ENCODE peak calls at places on chromosomes 2 and 18, in eight cellular contexts. P is AG10803, S is kidney epithelial cell, H is colonic mucosa, E is foreskin fibroblast, I is fibroblast of lung, D is AG04449, Z is PC-3. W is an unnamed sample.

GRCh38 chr2:152432206-152432653 is 97.3 kb downstream of the FMNL2 start:
- DNase-seq in P (peak), E (peak), D (no peak), I (peak), H (no peak), S (no peak), Z (peak), W (no peak)

GRCh38 chr2:38571186-38571585 is 31.5 kb downstream of the HNRNPLL start:
- DNase-seq in P (no peak), Z (no peak), S (no peak), E (no peak), H (no peak), I (no peak), D (no peak), W (no peak)

GRCh38 chr2:18588049-18588448 is 1.3 kb downstream of the NT5C1B start:
- DNase-seq in D (no peak), E (no peak), H (no peak), S (no peak), Z (peak), P (no peak), I (no peak), W (no peak)

GRCh38 chr2:230711224-230711623 is 1.4 kb upstream of the CAB39 start:
- DNase-seq in S (no peak), Z (no peak), E (no peak), P (no peak), D (no peak), I (no peak), H (no peak), W (no peak)

GRCh38 chr2:115364078-115364477 is 921.6 kb downstream of the DPP10 start:
- DNase-seq in P (no peak), S (no peak), Z (no peak), I (peak), E (no peak), D (no peak), H (no peak), W (no peak)

GRCh38 chr2:102703748-102704147 is 58.1 kb upstream of the TMEM182 start:
- DNase-seq in D (no peak), S (peak), Z (peak), E (no peak), H (no peak), I (peak), P (peak), W (no peak)

GRCh38 chr18:61360440-61361383 is 27.5 kb downstream of the CDH20 start:
- DNase-seq in P (no peak), H (no peak), Z (no peak), I (no peak), E (no peak), D (no peak), S (no peak), W (no peak)

GRCh38 chr2:13009027-13009426 is 292.3 kb downstream of the TRIB2 start:
- DNase-seq in S (no peak), I (peak), E (peak), H (no peak), Z (no peak), P (peak), D (peak), W (no peak)

GRCh38 chr2:31429759-31430438 is 15.4 kb upstream of the XDH start:
- DNase-seq in S (peak), H (no peak), E (no peak), P (no peak), Z (peak), D (no peak), I (peak), W (no peak)

GRCh38 chr2:210546424-210547223 is 9.8 kb upstream of the CPS1 start:
- DNase-seq in I (no peak), P (no peak), E (no peak), Z (no peak), D (no peak), H (peak), S (no peak), W (no peak)

GRCh38 chr2:10333247-10333613 is 30.5 kb downstream of the HPCAL1 start:
- DNase-seq in H (no peak), I (no peak), S (no peak), Z (no peak), P (no peak), E (no peak), D (no peak), W (no peak)

GRCh38 chr2:38269421-38269820 is 107.7 kb downstream of the ATL2 start:
- DNase-seq in Z (no peak), P (no peak), D (no peak), H (no peak), E (no peak), S (no peak), I (no peak), W (no peak)

GRCh38 chr2:86785456-86785855 is 5.3 kb downstream of the CD8A start:
- DNase-seq in I (no peak), P (no peak), Z (no peak), S (no peak), E (no peak), H (no peak), D (no peak), W (no peak)

GRCh38 chr18:79902075-79902474 is 49.4 kb downstream of the SLC66A2 start:
- DNase-seq in E (no peak), I (no peak), Z (no peak), H (no peak), P (no peak), S (no peak), D (no peak), W (no peak)

GRCh38 chr18:23964282-23965238 is 50.0 kb upstream of the TTC39C start:
- DNase-seq in I (no peak), H (peak), E (no peak), P (no peak), Z (no peak), D (no peak), S (no peak), W (no peak)

GRCh38 chr2:196233808-196234501 is 62.6 kb upstream of the STK17B start:
- DNase-seq in P (no peak), D (no peak), I (no peak), S (no peak), E (no peak), H (no peak), Z (no peak), W (no peak)

GRCh38 chr2:101474752-101475384 is at the start of gene RFX8:
- DNase-seq in I (peak), Z (peak), D (peak), S (peak), E (peak), H (no peak), P (peak), W (no peak)

GRCh38 chr18:49668583-49669290 is 106.9 kb downstream of the LIPG start:
- DNase-seq in Z (no peak), P (no peak), H (peak), S (no peak), D (no peak), I (peak), E (no peak), W (no peak)

GRCh38 chr2:233362742-233363141 is 8.4 kb downstream of the DGKD start:
- DNase-seq in D (no peak), E (no peak), S (no peak), I (no peak), P (no peak), H (no peak), Z (no peak), W (no peak)

GRCh38 chr2:30716117-30716900 is 90.9 kb downstream of the CAPN13 start:
- DNase-seq in P (no peak), S (no peak), I (no peak), D (no peak), E (no peak), H (peak), Z (no peak), W (no peak)

GRCh38 chr2:65214843-65215242 is 12.8 kb upstream of the ACTR2 start:
- DNase-seq in P (no peak), S (no peak), D (no peak), H (no peak), E (no peak), Z (no peak), I (no peak), W (no peak)

GRCh38 chr2:128715360-128715759 is 396.7 kb upstream of the HS6ST1 start:
- DNase-seq in P (no peak), S (no peak), E (no peak), Z (no peak), H (peak), I (no peak), D (no peak), W (no peak)

GRCh38 chr2:215553946-215554345 is 118.1 kb upstream of the FN1 start:
- DNase-seq in H (no peak), Z (no peak), E (no peak), P (no peak), I (no peak), S (no peak), D (no peak), W (no peak)
- TF ChIP-seq CTCF in H (no peak), Z (peak), E (no peak), P (no peak), I (peak), S (no peak), D (no peak), W (no peak)

GRCh38 chr18:48615566-48616401 is 77.0 kb downstream of the CTIF start:
- DNase-seq in S (no peak), E (no peak), P (no peak), H (peak), D (no peak), Z (no peak), I (no peak), W (no peak)
- TF ChIP-seq CTCF in S (no peak), E (no peak), P (no peak), H (no peak), D (no peak), Z (no peak), I (no peak), W (no peak)

GRCh38 chr2:15058015-15058414 is 425.5 kb downstream of the LRATD1 start:
- DNase-seq in H (no peak), P (no peak), S (no peak), D (no peak), I (no peak), Z (peak), E (no peak), W (no peak)
- TF ChIP-seq CTCF in H (no peak), P (peak), S (peak), D (no peak), I (peak), Z (peak), E (peak), W (no peak)

GRCh38 chr2:180604077-180604476 is 376.3 kb upstream of the UBE2E3 start:
- DNase-seq in S (no peak), I (peak), Z (peak), H (peak), P (no peak), E (no peak), D (no peak), W (no peak)
- TF ChIP-seq CTCF in S (peak), I (peak), Z (peak), H (no peak), P (peak), E (no peak), D (no peak), W (no peak)

DNA sequence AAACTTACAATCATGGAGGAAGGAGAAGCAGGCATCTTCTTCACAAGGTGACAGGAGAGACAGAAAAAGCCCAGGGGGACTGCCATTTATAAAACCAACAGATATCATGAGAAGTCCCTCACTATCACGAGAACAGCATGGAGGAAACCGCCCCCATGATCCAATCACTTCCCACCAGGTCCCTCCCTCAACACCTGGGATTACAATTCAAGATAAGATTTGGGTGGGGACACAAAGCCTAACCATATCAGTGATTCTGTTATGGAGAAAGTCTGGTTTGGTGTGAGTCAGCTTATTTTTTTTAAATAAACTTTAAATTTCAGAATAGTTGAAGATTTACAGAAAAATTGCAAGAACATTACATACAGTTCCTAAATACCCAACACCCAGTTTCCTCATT is 84.7 kb upstream of the SP3 start:
- DNase-seq in Z (no peak), I (no peak), E (no peak), H (no peak), P (no peak), S (no peak), D (no peak), W (no peak)
- TF ChIP-seq CTCF in Z (no peak), I (no peak), E (no peak), H (no peak), P (no peak), S (no peak), D (no peak), W (no peak)

GRCh38 chr2:153786016-153786415 is 85.7 kb upstream of the GALNT13 start:
- DNase-seq in P (no peak), D (no peak), H (no peak), I (no peak), S (no peak), Z (no peak), E (no peak), W (no peak)

DNA sequence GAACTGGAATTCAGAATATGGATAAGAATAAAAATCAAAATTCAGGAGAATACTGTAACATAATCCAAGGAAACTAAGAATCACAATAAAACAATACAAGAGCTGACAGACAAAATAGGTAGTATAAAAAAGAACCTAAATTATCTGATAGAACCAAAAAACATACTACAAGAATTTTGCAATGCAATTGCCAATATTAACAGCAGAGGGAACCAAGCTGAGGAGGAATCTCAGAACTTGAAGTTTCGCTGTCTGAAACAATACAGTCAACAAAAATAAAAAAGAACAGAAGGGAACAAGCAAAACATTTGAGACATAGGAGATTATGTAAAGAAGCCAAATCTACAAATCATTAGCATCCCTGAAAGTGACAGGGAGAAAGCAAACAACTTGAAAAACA is 84.1 kb upstream of the GALNT13 start:
- DNase-seq in H (no peak), P (no peak), I (no peak), Z (no peak), S (no peak), E (no peak), D (no peak), W (no peak)
- TF ChIP-seq CTCF in H (no peak), P (no peak), I (no peak), Z (peak), S (no peak), E (no peak), D (no peak), W (no peak)

GRCh38 chr2:138767101-138767500 is 13.1 kb downstream of the NXPH2 start:
- DNase-seq in D (no peak), S (no peak), I (no peak), P (no peak), Z (no peak), H (no peak), E (no peak), W (no peak)
- TF ChIP-seq CTCF in D (no peak), S (no peak), I (no peak), P (no peak), Z (no peak), H (no peak), E (no peak), W (no peak)

GRCh38 chr18:25256439-25256838 is 95.5 kb downstream of the ZNF521 start:
- DNase-seq in P (no peak), D (no peak), H (no peak), Z (no peak), I (no peak), S (no peak), E (no peak), W (no peak)
- TF ChIP-seq CTCF in P (no peak), D (no peak), H (no peak), Z (no peak), I (no peak), S (no peak), E (no peak), W (no peak)

DNA sequence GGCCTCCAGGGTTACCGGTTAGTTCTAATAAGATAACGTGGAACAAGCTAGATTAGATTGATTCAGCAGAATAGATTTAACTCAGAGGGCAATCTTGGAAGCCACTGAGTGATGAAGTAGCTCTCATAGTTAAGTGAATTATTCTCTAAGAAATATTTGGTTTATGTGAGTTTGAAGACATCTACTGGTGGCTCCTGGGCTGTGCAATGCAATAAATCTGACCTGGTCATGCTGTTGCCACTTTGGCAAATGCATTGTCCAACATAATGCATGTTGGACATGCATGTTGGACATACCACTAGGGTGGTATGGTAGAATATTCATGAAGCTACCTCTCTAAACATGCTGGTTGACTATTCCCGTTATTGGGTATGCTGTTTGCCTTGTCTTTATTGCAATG is 493.7 kb upstream of the VRK2 start:
- DNase-seq in I (no peak), H (no peak), S (no peak), Z (peak), P (no peak), E (no peak), D (no peak), W (no peak)
- TF ChIP-seq CTCF in I (no peak), H (no peak), S (no peak), Z (peak), P (no peak), E (no peak), D (no peak), W (no peak)

GRCh38 chr2:23516546-23517256 is 131.7 kb downstream of the KLHL29 start:
- DNase-seq in H (no peak), E (no peak), I (no peak), D (no peak), Z (no peak), P (no peak), S (no peak), W (no peak)
- TF ChIP-seq CTCF in H (no peak), E (no peak), I (no peak), D (no peak), Z (no peak), P (no peak), S (no peak), W (no peak)

W was measured in natural killer cell.